ENCODE peak calls at places on chromosomes 6 and 20, in four cellular contexts. F is endodermal cell; N is stimulated activated CD4-positive, alpha-beta T cell treated with anti-CD3 and anti-CD28 coated beads, TNF-alpha, amount 100 ng/mL, for 48 hours; B is activated CD4-positive, alpha-beta T cell treated with anti-CD3 and anti-CD28 coated beads for 48 hours. O is an unnamed sample.

GRCh38 chr6:110886555-110887167 is 12.1 kb downstream of the AMD1 start:
- DNase-seq in F (no peak), N (no peak), B (no peak), O (no peak)

GRCh38 chr20:22776369-22776768 is 192.0 kb upstream of the FOXA2 start:
- DNase-seq in F (no peak), N (no peak), B (no peak), O (no peak)

GRCh38 chr6:157215702-157216101 is 107.6 kb downstream of the TMEM242 start:
- DNase-seq in F (no peak), N (no peak), B (no peak), O (no peak)

GRCh38 chr6:9192405-9192909 is 757.1 kb upstream of the SLC35B3 start:
- DNase-seq in F (no peak), N (no peak), B (no peak), O (no peak)

GRCh38 chr6:74731204-74731603 is 474.6 kb downstream of the COL12A1 start:
- DNase-seq in F (no peak), N (no peak), B (no peak), O (no peak)

GRCh38 chr20:33309631-33310030 is 26.6 kb downstream of the BPIFB1 start:
- DNase-seq in F (no peak), N (no peak), B (no peak), O (no peak)

GRCh38 chr6:165404703-165405102 is 95.3 kb upstream of the C6orf118 start:
- DNase-seq in F (no peak), N (no peak), B (no peak), O (no peak)

GRCh38 chr6:149566372-149567193 is at the start of gene GINM1:
- DNase-seq in F (peak), N (peak), B (peak), O (peak)

GRCh38 chr20:58829531-58829941 is 21.2 kb downstream of the GNAS-AS1 start:
- DNase-seq in F (no peak), N (no peak), B (no peak), O (no peak)

GRCh38 chr20:48959902-48960550 is 38.5 kb downstream of the ARFGEF2 start:
- DNase-seq in F (no peak), N (no peak), B (no peak), O (no peak)

GRCh38 chr20:56451056-56451765 is 17.2 kb upstream of the RTF2 start:
- DNase-seq in F (no peak), N (no peak), B (no peak), O (no peak)

GRCh38 chr20:60000271-60001026 is 42.2 kb downstream of the CDH26 start:
- DNase-seq in F (peak), N (no peak), B (no peak), O (no peak)

GRCh38 chr6:109740787-109741186 is 49.7 kb downstream of the FIG4 start:
- DNase-seq in F (no peak), N (no peak), B (no peak), O (no peak)

O was measured in lung microvascular endothelial cell.